ENCODE peak calls at places on chromosomes 16 and 17, in four cellular contexts. I is HEK293T, O is GM12878, M is K562. Q is an unnamed sample.

GRCh38 chr17:58575511-58575910 is 61.1 kb upstream of the MTMR4 start:
- DNase-seq in I (no peak), O (no peak), M (peak), Q (no peak)

GRCh38 chr17:20995164-20995872 is 47.5 kb downstream of the USP22 start:
- DNase-seq in I (no peak), O (no peak), M (no peak), Q (no peak)

GRCh38 chr16:4052096-4052495 is 64.1 kb downstream of the ADCY9 start:
- DNase-seq in I (no peak), O (no peak), M (no peak), Q (no peak)

GRCh38 chr17:77343031-77343866 is 202.5 kb downstream of the SEC14L1 start:
- DNase-seq in I (peak), O (no peak), M (no peak), Q (no peak)

GRCh38 chr17:58520843-58521430 is 6.5 kb upstream of the MTMR4 start:
- DNase-seq in I (peak), O (no peak), M (peak), Q (peak)

GRCh38 chr17:8965394-8966168 is at the start of gene PIK3R5:
- DNase-seq in I (peak), O (no peak), M (peak), Q (no peak)

GRCh38 chr17:18966831-18967624 is 15.1 kb downstream of the SLC5A10 start:
- DNase-seq in I (no peak), O (no peak), M (no peak), Q (no peak)

GRCh38 chr17:2924211-2924610 is 128.0 kb downstream of the RAP1GAP2 start:
- DNase-seq in I (no peak), O (no peak), M (no peak), Q (no peak)

GRCh38 chr17:19508327-19508867 is 25.3 kb upstream of the SLC47A1 start:
- DNase-seq in I (peak), O (no peak), M (no peak), Q (no peak)

GRCh38 chr16:4894276-4895150 is 42.4 kb downstream of the PPL start:
- DNase-seq in I (no peak), O (no peak), M (peak), Q (no peak)

GRCh38 chr16:89917773-89918452 is 749 bp upstream of the MC1R start:
- DNase-seq in I (peak), O (peak), M (peak), Q (peak)

GRCh38 chr17:17341452-17341851 is 38.3 kb downstream of the NT5M start:
- DNase-seq in I (no peak), O (no peak), M (no peak), Q (no peak)

GRCh38 chr16:63326736-63327339 is 1290.6 kb upstream of the CDH8 start:
- DNase-seq in I (no peak), O (no peak), M (no peak), Q (no peak)

GRCh38 chr17:38707678-38708351 is 2.7 kb downstream of the MLLT6 start:
- DNase-seq in I (no peak), O (no peak), M (no peak), Q (no peak)

GRCh38 chr16:74456290-74456625 is 35.0 kb upstream of the CLEC18B start:
- DNase-seq in I (no peak), O (no peak), M (no peak), Q (no peak)

GRCh38 chr16:87764600-87765472 is 950 bp downstream of the KLHDC4 start:
- DNase-seq in I (peak), O (no peak), M (peak), Q (no peak)

GRCh38 chr17:16929281-16929680 is 42.6 kb downstream of the TNFRSF13B start:
- DNase-seq in I (no peak), O (no peak), M (no peak), Q (no peak)

DNA sequence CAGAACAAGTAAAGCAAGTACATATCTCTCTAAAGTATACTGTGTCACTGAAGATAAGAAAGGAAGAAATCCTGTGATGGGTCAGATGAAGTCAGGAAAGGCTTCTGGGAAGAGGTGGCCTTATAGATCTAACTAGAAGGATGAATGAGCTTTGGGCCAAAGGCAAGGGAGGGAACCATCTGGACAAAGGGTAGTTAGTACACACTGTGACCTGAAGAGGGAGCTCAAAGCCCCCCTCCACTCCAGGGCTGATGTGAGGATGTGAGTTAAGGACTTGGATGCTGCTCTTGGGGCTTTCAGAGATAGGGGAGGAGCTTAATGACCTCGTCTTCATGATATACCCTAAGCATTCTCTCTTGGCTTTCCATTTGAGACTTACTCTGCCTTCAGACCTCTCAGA is 185.3 kb upstream of the CACNG3 start:
- DNase-seq in I (peak), O (peak), M (peak), Q (peak)
- TF ChIP-seq FOXK2 in I (no peak), O (no peak), M (no peak), Q (no peak)

DNA sequence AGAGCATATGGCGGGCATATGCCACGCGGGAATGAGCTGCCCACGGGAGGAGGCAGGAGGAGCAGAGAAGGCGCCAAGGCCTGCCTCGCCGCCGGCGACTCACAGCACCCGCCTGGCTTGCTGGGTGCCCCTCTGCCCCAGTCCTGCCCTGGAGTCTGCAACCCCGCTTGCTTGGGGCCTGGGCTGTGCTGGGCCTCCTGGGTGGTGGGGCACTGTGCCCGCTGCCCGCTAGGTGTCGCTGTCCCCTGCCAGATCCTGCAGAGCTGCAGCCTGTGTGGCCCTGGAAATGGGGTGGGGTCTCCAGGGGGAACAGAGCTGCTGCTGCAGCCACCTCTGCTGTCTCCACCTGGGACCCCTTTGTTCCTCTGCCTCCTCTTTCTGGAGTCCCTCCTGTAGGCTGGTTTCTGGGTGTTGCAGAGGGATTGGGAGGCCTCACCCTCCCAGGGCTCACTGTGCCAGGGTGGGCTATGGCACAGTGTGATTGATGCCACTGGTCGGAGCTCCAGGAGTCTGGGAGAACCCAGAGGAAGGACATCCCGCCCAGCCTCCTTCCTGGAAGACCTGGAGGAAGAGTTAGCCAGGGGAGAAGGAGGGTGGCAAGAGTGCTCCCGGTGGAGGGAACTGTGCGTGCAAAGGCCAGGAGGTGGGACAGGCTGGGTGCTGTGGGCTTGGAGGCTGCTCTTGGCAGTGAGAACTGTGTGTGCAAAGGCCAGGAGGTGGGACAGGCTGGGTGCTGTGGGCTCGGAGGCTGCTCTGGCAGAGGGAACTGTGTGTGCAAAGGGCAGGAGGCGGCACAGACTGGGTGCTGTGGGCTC is 141.1 kb upstream of the CIBAR2 start:
- DNase-seq in I (peak), O (no peak), M (peak), Q (peak)
- TF ChIP-seq FOXK2 in I (no peak), O (no peak), M (no peak), Q (no peak)

GRCh38 chr16:73326770-73327470 is 279.0 kb upstream of the ZFHX3 start:
- DNase-seq in I (no peak), O (no peak), M (no peak), Q (peak)

GRCh38 chr16:73326221-73326620 is 278.3 kb upstream of the ZFHX3 start:
- DNase-seq in I (no peak), O (no peak), M (no peak), Q (no peak)

GRCh38 chr16:73321942-73322341 is 274.0 kb upstream of the ZFHX3 start:
- DNase-seq in I (no peak), O (no peak), M (no peak), Q (no peak)

GRCh38 chr16:73319747-73320146 is 271.8 kb upstream of the ZFHX3 start:
- DNase-seq in I (no peak), O (no peak), M (no peak), Q (no peak)

DNA sequence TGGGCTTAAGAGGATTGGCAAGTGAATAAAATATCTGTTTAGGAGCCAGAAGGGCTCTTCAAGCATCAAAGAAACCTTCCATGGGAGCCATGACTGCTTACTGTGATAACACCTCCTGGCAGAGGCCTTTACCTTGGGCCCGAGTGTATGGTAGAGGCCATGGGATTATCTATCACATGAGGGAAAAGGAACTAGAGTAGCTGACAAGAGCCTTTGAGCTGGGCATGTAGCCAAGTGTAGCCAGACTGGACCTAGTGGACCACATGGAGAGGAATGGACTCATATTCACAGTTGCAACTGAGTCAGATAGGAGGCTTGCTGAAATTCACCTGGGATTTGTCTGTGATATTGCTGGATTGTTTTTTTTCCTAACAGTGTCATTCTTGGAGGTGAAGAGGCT is 276.0 kb upstream of the ZFHX3 start:
- DNase-seq in I (no peak), O (no peak), M (no peak), Q (no peak)
- TF ChIP-seq FOXK2 in I (no peak), O (no peak), M (no peak), Q (no peak)

GRCh38 chr17:57236686-57237299 is 19.5 kb upstream of the MSI2 start:
- DNase-seq in I (no peak), O (no peak), M (no peak), Q (no peak)

GRCh38 chr17:57228921-57229320 is 27.4 kb upstream of the MSI2 start:
- DNase-seq in I (no peak), O (no peak), M (no peak), Q (no peak)

GRCh38 chr17:57235124-57235523 is 21.2 kb upstream of the MSI2 start:
- DNase-seq in I (no peak), O (no peak), M (no peak), Q (no peak)

DNA sequence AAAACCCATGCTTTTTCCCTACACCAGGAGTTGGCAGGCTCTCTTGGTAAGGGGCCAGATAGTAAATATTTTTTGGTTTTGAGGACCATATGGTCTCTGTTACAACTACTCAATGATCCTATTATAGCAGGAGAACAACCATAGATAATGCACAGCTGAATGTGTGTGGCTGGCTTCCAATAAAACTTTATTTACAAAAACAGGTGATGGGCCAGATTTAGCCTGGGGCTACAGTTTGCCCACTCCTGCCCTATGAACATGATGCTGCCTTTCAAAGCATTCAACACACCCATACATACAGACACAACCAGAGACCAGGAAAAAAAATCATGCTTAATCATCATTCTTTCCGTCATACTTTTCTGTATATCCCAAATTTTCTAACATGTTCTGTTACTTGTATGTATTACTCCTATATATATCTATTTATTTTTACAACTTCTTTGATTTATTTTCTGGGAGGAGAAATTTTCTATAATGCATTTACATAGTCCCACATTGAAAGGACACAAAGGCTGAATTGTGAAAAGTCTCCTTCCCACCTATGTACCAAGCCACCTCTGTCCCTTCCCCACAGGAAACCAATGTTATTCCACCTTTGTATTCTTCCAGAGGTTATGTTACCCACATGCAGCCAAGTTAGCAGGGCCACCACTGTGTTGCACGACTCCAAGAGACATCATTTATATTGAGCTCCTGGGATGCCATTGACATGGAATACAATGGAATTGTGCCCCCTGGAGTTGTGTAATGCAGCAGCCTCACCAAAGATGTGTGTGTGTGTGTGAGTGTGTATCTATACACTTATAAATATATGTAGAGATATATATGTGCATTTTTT is 21.9 kb upstream of the MSI2 start:
- DNase-seq in I (no peak), O (no peak), M (no peak), Q (no peak)
- TF ChIP-seq FOXK2 in I (no peak), O (no peak), M (no peak), Q (no peak)

GRCh38 chr17:49358638-49359247 is 3.3 kb downstream of the ZNF652 start:
- DNase-seq in I (no peak), O (peak), M (peak), Q (no peak)
- TF ChIP-seq FOXK2 in I (no peak), O (no peak), M (no peak), Q (no peak)

GRCh38 chr16:57939872-57940224 is 31.1 kb downstream of the CNGB1 start:
- DNase-seq in I (no peak), O (no peak), M (no peak), Q (no peak)

GRCh38 chr16:57940382-57940966 is 30.5 kb downstream of the CNGB1 start:
- DNase-seq in I (no peak), O (no peak), M (no peak), Q (no peak)

GRCh38 chr16:57938484-57938883 is 32.4 kb downstream of the CNGB1 start:
- DNase-seq in I (no peak), O (no peak), M (no peak), Q (no peak)

GRCh38 chr16:57937861-57938260 is 33.1 kb downstream of the CNGB1 start:
- DNase-seq in I (no peak), O (no peak), M (no peak), Q (no peak)

GRCh38 chr16:57938936-57939871 is 31.7 kb downstream of the CNGB1 start:
- DNase-seq in I (no peak), O (no peak), M (no peak), Q (peak)
- TF ChIP-seq FOXK2 in I (no peak), O (no peak), M (no peak), Q (no peak)

GRCh38 chr16:15535772-15536171 is 101.4 kb downstream of the BMERB1 start:
- DNase-seq in I (no peak), O (no peak), M (no peak), Q (no peak)

GRCh38 chr16:15542261-15542660 is 100.7 kb downstream of the MARF1 start:
- DNase-seq in I (no peak), O (no peak), M (no peak), Q (no peak)

GRCh38 chr16:15536813-15537212 is 102.4 kb downstream of the BMERB1 start:
- DNase-seq in I (no peak), O (no peak), M (no peak), Q (no peak)

GRCh38 chr16:15539197-15539596 is 103.8 kb downstream of the MARF1 start:
- DNase-seq in I (peak), O (no peak), M (peak), Q (peak)

GRCh38 chr16:15538484-15538883 is 104.1 kb downstream of the BMERB1 start:
- DNase-seq in I (no peak), O (no peak), M (no peak), Q (no peak)
- TF ChIP-seq FOXK2 in I (no peak), O (no peak), M (no peak), Q (no peak)

GRCh38 chr17:28087743-28088142 is 45.3 kb downstream of the NLK start:
- DNase-seq in I (no peak), O (no peak), M (no peak), Q (no peak)

GRCh38 chr17:28085766-28086165 is 43.3 kb downstream of the NLK start:
- DNase-seq in I (no peak), O (no peak), M (no peak), Q (no peak)

GRCh38 chr17:28092109-28092508 is 49.6 kb downstream of the NLK start:
- DNase-seq in I (no peak), O (no peak), M (no peak), Q (no peak)

GRCh38 chr17:28090551-28090950 is 48.1 kb downstream of the NLK start:
- DNase-seq in I (no peak), O (no peak), M (no peak), Q (no peak)

DNA sequence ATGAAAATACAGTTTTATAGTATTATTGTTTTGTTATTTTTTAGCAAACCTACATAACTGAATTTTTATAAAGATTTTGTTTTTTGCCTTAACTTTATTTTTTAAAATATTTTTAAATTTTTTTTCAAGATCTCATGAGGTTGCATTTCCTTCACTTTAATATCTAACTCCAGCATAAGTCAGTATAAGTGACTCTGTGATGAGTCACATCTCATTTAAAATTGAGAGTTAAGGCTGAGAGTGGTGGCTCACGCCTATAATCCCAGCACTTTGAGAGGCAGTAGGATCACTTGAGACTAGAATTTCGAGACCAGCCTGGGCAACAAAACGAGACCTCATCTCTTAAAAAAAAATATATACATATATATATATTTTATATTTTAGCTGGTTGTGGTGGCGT is 44.0 kb downstream of the NLK start:
- DNase-seq in I (no peak), O (no peak), M (no peak), Q (no peak)
- TF ChIP-seq FOXK2 in I (no peak), O (no peak), M (no peak), Q (no peak)

GRCh38 chr16:67594956-67595355 is 32.6 kb downstream of the CTCF start:
- DNase-seq in I (no peak), O (no peak), M (peak), Q (no peak)
- TF ChIP-seq FOXK2 in I (no peak), O (no peak), M (no peak), Q (no peak)

DNA sequence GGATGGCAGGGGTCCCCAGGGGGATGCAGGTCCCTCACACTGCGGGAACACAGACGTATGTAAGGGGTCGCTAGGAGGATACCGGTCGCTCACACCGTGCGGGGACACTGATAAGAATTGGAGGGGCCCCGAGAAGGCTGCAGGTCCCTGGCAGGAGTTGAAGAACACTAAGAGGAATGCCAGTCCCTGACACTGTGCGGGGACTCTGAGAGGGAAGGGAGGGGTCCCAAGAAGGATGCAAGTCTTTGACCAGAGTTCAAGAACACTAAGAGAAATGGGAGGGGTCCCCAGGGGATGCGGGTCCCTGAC is 510 bp downstream of the ERCC4 start:
- DNase-seq in I (no peak), O (no peak), M (no peak), Q (no peak)
- TF ChIP-seq FOXK2 in I (no peak), O (no peak), M (no peak), Q (no peak)